ENCODE peak calls at places on chromosomes 13 and 19, in eight cellular contexts. I is left lung, P is psoas muscle, L is Caco-2, F is right cardiac atrium, U is BE2C, R is left ventricle myocardium inferior, C is heart right ventricle. G is an unnamed sample. For H3K4me1 and H3K27me3, the result is how much of the 10 kb centered on the place peaks cover.

GRCh38 chr19:35268546-35269424 is at the start of gene USF2:
- DNase-seq in I (peak), L (peak), F (peak), C (peak), U (peak), P (peak), R (peak), G (peak)

GRCh38 chr19:18456974-18457373 is 19.0 kb upstream of the ISYNA1 start:
- DNase-seq in R (peak), P (peak), C (peak), I (no peak), L (no peak), F (peak), U (no peak), G (no peak)

GRCh38 chr19:13835791-13836723 is 40.8 kb downstream of the ZSWIM4 start:
- DNase-seq in F (peak), P (peak), R (peak), C (peak), U (no peak), I (peak), L (no peak), G (no peak)

GRCh38 chr13:64553411-64554129 is 2676.6 kb downstream of the PCDH9 start:
- DNase-seq in I (no peak), F (no peak), L (no peak), P (no peak), C (no peak), U (no peak), R (no peak), G (no peak)

GRCh38 chr19:38417544-38418506 is 8.2 kb downstream of the RASGRP4 start:
- DNase-seq in L (peak), R (peak), U (peak), P (peak), C (peak), F (peak), I (peak), G (no peak)

GRCh38 chr19:5586300-5587070 is 18.7 kb upstream of the TINCR start:
- DNase-seq in I (no peak), R (no peak), U (no peak), L (no peak), F (no peak), P (no peak), C (no peak), G (no peak)

GRCh38 chr19:45496349-45496953 is 396 bp downstream of the RTN2 start:
- DNase-seq in F (peak), I (no peak), C (peak), L (no peak), R (no peak), U (peak), P (peak), G (peak)

GRCh38 chr13:29594710-29595379 is 643 bp downstream of the SLC7A1 start:
- DNase-seq in C (peak), L (peak), U (peak), P (peak), I (peak), R (peak), F (peak), G (peak)

GRCh38 chr19:37537391-37537947 is 30.7 kb downstream of the ZNF793 start:
- DNase-seq in I (no peak), C (no peak), L (no peak), U (no peak), R (no peak), P (no peak), F (no peak), G (no peak)

GRCh38 chr13:37306778-37307544 is 201.5 kb upstream of the CSNK1A1L start:
- DNase-seq in I (no peak), U (no peak), P (no peak), L (no peak), C (no peak), F (no peak), R (no peak), G (no peak)

GRCh38 chr19:49057636-49058234 is at the start of gene CGB7:
- DNase-seq in U (peak), F (peak), R (peak), C (peak), P (peak), L (peak), I (peak), G (peak)

GRCh38 chr19:34173145-34173956 is 1.0 kb downstream of the LSM14A start:
- DNase-seq in U (no peak), R (no peak), F (no peak), C (no peak), P (peak), L (peak), I (peak), G (peak)

GRCh38 chr19:7512400-7512851 is 3.5 kb upstream of the ZNF358 start:
- DNase-seq in U (no peak), I (no peak), P (no peak), C (no peak), L (no peak), F (no peak), R (no peak), G (no peak)

GRCh38 chr19:38655148-38655824 is 7.8 kb downstream of the ACTN4 start:
- DNase-seq in P (no peak), I (no peak), U (no peak), L (no peak), F (peak), C (no peak), R (no peak), G (no peak)

GRCh38 chr19:18895828-18896341 is at the start of gene CERS1:
- DNase-seq in P (no peak), F (no peak), C (no peak), I (no peak), U (peak), L (no peak), R (no peak), G (no peak)

GRCh38 chr13:107574517-107575215 is 640.7 kb downstream of the LIG4 start:
- DNase-seq in R (no peak), C (no peak), L (no peak), U (no peak), P (no peak), I (no peak), F (no peak), G (no peak)

GRCh38 chr19:51681286-51681956 is 11.7 kb upstream of the SPACA6 start:
- DNase-seq in C (no peak), R (no peak), I (no peak), F (peak), L (no peak), U (no peak), P (no peak), G (no peak)

GRCh38 chr13:75415720-75416119 is 66.2 kb downstream of the TBC1D4 start:
- DNase-seq in L (no peak), I (no peak), R (no peak), U (no peak), P (no peak), F (no peak), C (no peak), G (no peak)

GRCh38 chr19:46602392-46603194 is 1.5 kb downstream of the CALM3 start:
- DNase-seq in R (no peak), F (peak), I (no peak), L (peak), U (peak), P (no peak), C (no peak), G (peak)

GRCh38 chr13:45909724-45910123 is 58.2 kb upstream of the SIAH3 start:
- DNase-seq in R (no peak), L (no peak), C (no peak), P (no peak), U (no peak), I (no peak), F (no peak), G (no peak)

GRCh38 chr19:35856001-35856400 is 710 bp upstream of the KIRREL2 start:
- DNase-seq in P (no peak), R (no peak), F (no peak), L (no peak), U (no peak), C (no peak), I (no peak), G (peak)

GRCh38 chr13:44425041-44425814 is 51.6 kb downstream of the SERP2 start:
- DNase-seq in F (no peak), I (no peak), C (no peak), U (no peak), L (no peak), P (no peak), R (no peak), G (no peak)

GRCh38 chr13:32947886-32948285 is 68.3 kb upstream of the KL start:
- DNase-seq in C (no peak), P (no peak), R (no peak), I (no peak), F (no peak), U (peak), L (no peak), G (no peak)

GRCh38 chr13:79936368-79937136 is 404.4 kb downstream of the SPRY2 start:
- DNase-seq in I (no peak), C (no peak), F (peak), L (no peak), P (no peak), U (peak), R (no peak), G (no peak)

GRCh38 chr13:95540848-95541247 is 11.7 kb upstream of the CLDN10 start:
- DNase-seq in C (peak), F (peak), R (peak), P (peak), I (peak), U (no peak), L (no peak), G (peak)

GRCh38 chr13:24670927-24671326 is 9.3 kb upstream of the ATP12A start:
- DNase-seq in P (no peak), F (no peak), I (no peak), L (peak), U (no peak), C (no peak), R (no peak), G (no peak)

GRCh38 chr19:38696733-38697055 is 47.6 kb downstream of the CAPN12 start:
- DNase-seq in L (no peak), F (no peak), R (no peak), P (no peak), I (no peak), U (no peak), C (no peak), G (no peak)

GRCh38 chr19:54172764-54173699 is at the start of gene TMC4:
- DNase-seq in I (peak), F (peak), L (peak), C (no peak), R (no peak), U (no peak), P (no peak), G (peak)

GRCh38 chr13:85541476-85541875 is 257.7 kb downstream of the SLITRK6 start:
- DNase-seq in U (no peak), F (no peak), L (no peak), C (no peak), R (no peak), I (no peak), P (no peak), G (no peak)

GRCh38 chr13:51666316-51666715 is 82.1 kb downstream of the WDFY2 start:
- DNase-seq in U (no peak), F (no peak), R (no peak), C (no peak), L (no peak), P (no peak), I (no peak), G (no peak)

GRCh38 chr13:51665456-51665855 is 81.2 kb downstream of the WDFY2 start:
- DNase-seq in U (no peak), I (no peak), F (no peak), P (no peak), C (no peak), R (no peak), L (no peak), G (no peak)

GRCh38 chr13:51668580-51669195 is 84.4 kb downstream of the WDFY2 start:
- DNase-seq in C (no peak), L (no peak), R (no peak), U (no peak), F (no peak), P (no peak), I (no peak), G (no peak)

GRCh38 chr13:51663980-51664957 is 80.0 kb downstream of the WDFY2 start:
- DNase-seq in U (no peak), C (no peak), I (no peak), P (no peak), R (no peak), F (no peak), L (no peak), G (no peak)

GRCh38 chr13:51666839-51667238 is 82.6 kb downstream of the WDFY2 start:
- DNase-seq in F (no peak), R (no peak), P (no peak), L (no peak), U (no peak), C (no peak), I (no peak), G (no peak)
- H3K4me1 ChIP-seq in F (under half), R (under half), P (under half), L (under half), U (under half), C (under half), I (under half), G (under half)

GRCh38 chr13:28097503-28097902 is 2.9 kb downstream of the FLT3 start:
- DNase-seq in C (no peak), F (no peak), I (no peak), P (no peak), R (no peak), L (no peak), U (no peak), G (no peak)
- H3K27me3 ChIP-seq in C (half or more), F (under half), I (under half), P (under half), R (half or more), L (under half), U (half or more), G (under half)

GRCh38 chr19:3720533-3720917 is 12.3 kb downstream of the TJP3 start:
- DNase-seq in P (no peak), R (no peak), F (no peak), L (peak), I (no peak), C (no peak), U (no peak), G (no peak)
- H3K4me1 ChIP-seq in P (under half), R (under half), F (under half), L (under half), I (under half), C (under half), U (under half), G (under half)

GRCh38 chr19:1290245-1290698 is 4.6 kb downstream of the EFNA2 start:
- DNase-seq in C (no peak), U (no peak), L (no peak), R (no peak), F (no peak), I (no peak), P (no peak), G (no peak)
- H3K27me3 ChIP-seq in C (half or more), U (under half), L (under half), R (half or more), F (under half), I (under half), P (under half), G (under half)

GRCh38 chr19:11047856-11048255 is 41.4 kb upstream of the LDLR start:
- DNase-seq in U (no peak), C (no peak), P (no peak), I (no peak), F (no peak), R (no peak), L (no peak), G (no peak)

GRCh38 chr19:11054200-11054599 is 35.1 kb upstream of the LDLR start:
- DNase-seq in F (no peak), P (no peak), U (no peak), L (no peak), C (no peak), I (no peak), R (no peak), G (no peak)

GRCh38 chr19:11054628-11055027 is 34.6 kb upstream of the LDLR start:
- DNase-seq in L (no peak), U (no peak), C (no peak), R (no peak), F (no peak), P (no peak), I (no peak), G (no peak)

GRCh38 chr19:11050323-11051114 is 38.7 kb upstream of the LDLR start:
- DNase-seq in P (no peak), F (no peak), I (no peak), R (no peak), L (no peak), U (no peak), C (no peak), G (peak)

GRCh38 chr19:11052391-11052790 is 36.9 kb upstream of the LDLR start:
- DNase-seq in I (no peak), U (no peak), R (no peak), P (no peak), C (no peak), L (no peak), F (no peak), G (no peak)
- H3K4me1 ChIP-seq in I (under half), U (under half), R (under half), P (under half), C (under half), L (under half), F (under half), G (under half)

GRCh38 chr13:78601124-78601885 is 2.0 kb downstream of the POU4F1 start:
- DNase-seq in C (no peak), R (no peak), L (no peak), I (no peak), F (no peak), P (no peak), U (no peak), G (no peak)
- H3K27me3 ChIP-seq in C (half or more), R (half or more), L (under half), I (half or more), F (under half), P (under half), U (half or more), G (half or more)

DNA sequence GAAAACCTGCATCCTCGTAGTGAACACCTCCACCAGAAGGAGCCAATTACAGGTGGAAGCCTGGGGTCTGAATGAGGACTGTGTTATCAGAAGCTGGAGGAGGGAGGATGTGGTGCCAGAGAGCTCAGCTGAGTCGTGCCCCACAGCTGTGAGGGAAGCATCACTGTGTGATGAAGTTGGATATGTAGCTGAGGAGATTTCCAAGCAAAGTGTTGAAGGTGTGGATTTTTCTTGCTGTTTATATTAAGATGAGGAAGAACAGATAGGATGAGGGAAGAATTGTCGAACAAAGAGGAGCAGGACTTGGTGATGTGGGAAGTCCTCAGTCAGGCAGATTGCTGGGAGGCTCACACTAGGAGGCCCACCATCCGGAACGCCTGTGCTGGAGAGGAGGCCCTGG is 4.4 kb downstream of the RAB20 start:
- DNase-seq in P (no peak), R (no peak), I (no peak), U (no peak), L (no peak), C (no peak), F (no peak), G (no peak)
- H3K4me1 ChIP-seq in P (under half), R (under half), I (under half), U (under half), L (under half), C (half or more), F (under half), G (half or more)

DNA sequence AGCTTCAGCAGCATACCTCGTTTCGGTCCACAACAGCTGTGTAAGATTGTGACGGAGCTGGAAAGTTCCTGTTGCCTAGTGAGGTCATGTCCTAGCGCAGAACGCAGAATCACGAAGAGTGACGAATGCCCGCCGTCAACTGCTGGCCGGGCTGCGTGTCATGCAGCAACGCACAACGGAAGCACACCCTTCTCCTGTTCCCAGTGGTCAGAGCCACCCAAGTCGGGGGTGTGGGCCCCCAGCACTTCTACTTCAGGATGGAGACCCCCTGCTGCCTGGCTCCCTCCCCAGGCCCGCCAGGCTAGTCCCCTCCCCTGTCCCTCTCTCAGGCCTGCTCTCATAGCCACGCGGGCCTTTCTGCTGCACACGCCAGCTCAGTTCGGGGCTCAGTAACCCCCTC is 25.9 kb downstream of the C2CD4C start:
- DNase-seq in C (no peak), L (no peak), P (no peak), I (no peak), F (no peak), U (no peak), R (no peak), G (no peak)
- H3K27me3 ChIP-seq in C (under half), L (under half), P (under half), I (under half), F (under half), U (under half), R (under half), G (under half)

GRCh38 chr19:42273407-42274064 is 4.5 kb downstream of the CIC start:
- DNase-seq in U (no peak), P (no peak), C (no peak), I (peak), R (no peak), L (no peak), F (peak), G (peak)
- H3K4me1 ChIP-seq in U (under half), P (half or more), C (half or more), I (under half), R (half or more), L (under half), F (under half), G (under half)

GRCh38 chr13:20721454-20722357 is 18.2 kb downstream of the IL17D start:
- DNase-seq in F (peak), R (peak), C (peak), U (no peak), I (no peak), P (peak), L (no peak), G (peak)
- H3K27me3 ChIP-seq in F (under half), R (under half), C (under half), U (under half), I (under half), P (under half), L (under half), G (under half)

G was measured in pancreas.